ENCODE peak calls at places on chromosomes 16 and 17, in seven cellular contexts. C is fibroblast of mammary gland, M is OCI-LY7, J is tibial artery, A is AG09319, W is cardiac fibroblast, K is AG10803. O is an unnamed sample.

GRCh38 chr17:80882926-80883685 is 108.5 kb upstream of the CHMP6 start:
- DNase-seq in C (no peak), M (no peak), J (no peak), A (no peak), W (no peak), K (no peak), O (no peak)

GRCh38 chr17:42536372-42537155 is 523 bp downstream of the NAGLU start:
- DNase-seq in C (peak; percentile 75), M (peak; percentile 84), J (peak; percentile 83), A (no peak), W (peak; percentile 84), K (peak; percentile 84), O (peak; percentile 64)

GRCh38 chr16:14302399-14303181 is 231.5 kb downstream of the MRTFB start:
- DNase-seq in C (no peak), M (peak; percentile 57), J (no peak), A (no peak), W (no peak), K (no peak), O (no peak)

GRCh38 chr17:55038291-55038690 is 69.7 kb downstream of the STXBP4 start:
- DNase-seq in C (no peak), M (no peak), J (no peak), A (no peak), W (peak; percentile 2), K (no peak), O (peak; percentile 1)

GRCh38 chr16:81136331-81137011 is 40.3 kb upstream of the GCSH start:
- DNase-seq in C (no peak), M (no peak), J (no peak), A (no peak), W (peak; percentile 15), K (no peak), O (no peak)

GRCh38 chr17:78924481-78925151 is 571 bp downstream of the TIMP2 start:
- DNase-seq in C (no peak), M (no peak), J (no peak), A (no peak), W (no peak), K (peak; percentile 59), O (peak; percentile 15)

GRCh38 chr17:78535285-78536197 is 41.7 kb downstream of the DNAH17 start:
- DNase-seq in C (no peak), M (no peak), J (no peak), A (no peak), W (no peak), K (no peak), O (no peak)

GRCh38 chr17:72969293-72969692 is 123.2 kb downstream of the SLC39A11 start:
- DNase-seq in C (no peak), M (no peak), J (no peak), A (no peak), W (no peak), K (no peak), O (no peak)

GRCh38 chr17:18322522-18322921 is 7.4 kb downstream of the SMCR8 start:
- DNase-seq in C (no peak), M (no peak), J (no peak), A (no peak), W (no peak), K (no peak), O (no peak)

GRCh38 chr16:85514295-85514600 is 98.9 kb upstream of the GSE1 start:
- DNase-seq in C (no peak), M (no peak), J (no peak), A (no peak), W (no peak), K (no peak), O (no peak)

GRCh38 chr16:30095166-30096078 is 591 bp downstream of the YPEL3 start:
- DNase-seq in C (no peak), M (no peak), J (no peak), A (no peak), W (no peak), K (no peak), O (no peak)

GRCh38 chr17:72572604-72573491 is 452.0 kb downstream of the SOX9 start:
- DNase-seq in C (peak; percentile 81), M (no peak), J (no peak), A (no peak), W (peak; percentile 39), K (peak; percentile 29), O (no peak)

GRCh38 chr16:76389126-76389525 is 111.9 kb downstream of the CNTNAP4 start:
- DNase-seq in C (peak; percentile 61), M (no peak), J (no peak), A (no peak), W (peak; percentile 15), K (no peak), O (no peak)

GRCh38 chr17:13786000-13786598 is 184.4 kb upstream of the HS3ST3A1 start:
- DNase-seq in C (peak; percentile 77), M (no peak), J (no peak), A (peak; percentile 18), W (peak; percentile 17), K (peak; percentile 50), O (peak; percentile 47)

GRCh38 chr16:52456368-52456767 is 90.6 kb downstream of the TOX3 start:
- DNase-seq in C (no peak), M (no peak), J (no peak), A (no peak), W (no peak), K (no peak), O (no peak)

GRCh38 chr16:27723711-27724490 is 174.0 kb downstream of the KATNIP start:
- DNase-seq in C (no peak), M (no peak), J (no peak), A (no peak), W (no peak), K (no peak), O (no peak)

GRCh38 chr16:71293921-71294320 is 4.7 kb upstream of the CMTR2 start:
- DNase-seq in C (no peak), M (no peak), J (no peak), A (no peak), W (peak; percentile 16), K (no peak), O (no peak)

GRCh38 chr17:63999680-64000531 is 1.8 kb downstream of the PRR29 start:
- DNase-seq in C (no peak), M (no peak), J (no peak), A (no peak), W (no peak), K (no peak), O (no peak)

GRCh38 chr17:58328195-58329034 is at the start of gene TSPOAP1:
- DNase-seq in C (no peak), M (peak; percentile 89), J (no peak), A (no peak), W (no peak), K (no peak), O (no peak)

GRCh38 chr16:56279132-56279531 is 87.8 kb downstream of the GNAO1 start:
- DNase-seq in C (no peak), M (no peak), J (no peak), A (no peak), W (no peak), K (no peak), O (no peak)

DNA sequence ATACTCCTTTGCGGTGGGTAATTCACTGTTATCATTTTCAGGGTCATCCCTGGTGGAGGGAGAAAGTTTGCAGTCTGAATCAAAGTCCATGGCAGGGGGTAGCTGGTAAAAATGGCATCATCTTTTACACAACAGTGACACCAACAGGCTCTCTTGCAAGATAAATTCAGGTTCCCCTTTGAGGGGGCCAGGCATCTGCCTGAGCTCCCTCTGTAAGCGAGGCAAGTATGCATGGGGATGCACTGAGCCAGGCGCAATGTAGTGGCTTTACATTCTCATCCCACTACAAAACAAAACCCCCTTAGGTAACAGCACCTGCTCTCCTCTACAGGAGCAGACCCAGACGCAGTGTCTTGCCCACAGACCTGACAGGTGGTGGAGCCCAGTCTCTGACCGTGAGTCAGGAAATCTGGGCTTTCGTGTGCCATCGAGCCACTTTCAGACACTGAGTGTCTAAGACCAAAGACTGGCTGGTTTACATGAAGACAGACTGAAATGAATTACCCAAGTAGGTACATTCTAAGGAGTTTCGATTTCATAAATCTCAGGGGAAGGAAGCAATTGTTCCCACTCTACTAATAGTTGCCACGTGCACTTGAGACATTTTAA is 17.7 kb downstream of the LITAFD start:
- DNase-seq in C (no peak), M (no peak), J (no peak), A (no peak), W (no peak), K (no peak), O (no peak)
- TF ChIP-seq CTCF in C (no peak), M (peak; percentile 36), J (no peak), A (no peak), W (no peak), K (no peak), O (no peak)

GRCh38 chr16:23710504-23710903 is 2.5 kb downstream of the ERN2 start:
- DNase-seq in C (no peak), M (no peak), J (no peak), A (no peak), W (no peak), K (no peak), O (no peak)

GRCh38 chr16:23711785-23712184 is 1.2 kb downstream of the ERN2 start:
- DNase-seq in C (no peak), M (no peak), J (no peak), A (no peak), W (no peak), K (no peak), O (no peak)

GRCh38 chr16:23712976-23713375 is at the start of gene ERN2:
- DNase-seq in C (no peak), M (no peak), J (no peak), A (no peak), W (no peak), K (no peak), O (no peak)

GRCh38 chr16:23709536-23709935 is 3.5 kb downstream of the ERN2 start:
- DNase-seq in C (no peak), M (no peak), J (no peak), A (no peak), W (no peak), K (no peak), O (no peak)

DNA sequence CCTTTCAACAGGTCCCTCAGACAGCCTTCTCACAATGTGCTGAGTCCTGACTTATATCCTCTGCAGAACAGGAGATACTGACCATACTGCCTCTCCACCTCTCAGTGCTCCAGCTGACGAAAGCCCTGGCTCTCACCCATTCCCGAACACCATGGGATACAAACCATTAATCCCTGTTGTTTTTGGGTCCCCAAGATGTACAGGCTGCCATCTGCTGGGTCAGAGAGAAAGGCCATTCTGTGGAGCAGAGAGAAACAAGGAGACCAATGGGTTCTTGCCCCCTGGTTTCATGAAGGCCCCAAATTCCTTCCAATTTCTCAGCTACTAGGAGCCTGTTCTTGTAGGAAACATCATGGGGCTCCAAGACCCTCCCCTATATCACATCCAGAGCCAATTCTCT is 3.0 kb downstream of the ERN2 start:
- DNase-seq in C (no peak), M (no peak), J (no peak), A (no peak), W (no peak), K (no peak), O (no peak)
- TF ChIP-seq CTCF in C (no peak), M (no peak), J (no peak), A (no peak), W (no peak), K (no peak), O (no peak)

GRCh38 chr17:74072340-74072739 is 131.1 kb upstream of the RPL38 start:
- DNase-seq in C (no peak), M (no peak), J (no peak), A (no peak), W (no peak), K (no peak), O (no peak)

GRCh38 chr17:74071280-74071679 is 132.2 kb upstream of the RPL38 start:
- DNase-seq in C (no peak), M (no peak), J (no peak), A (no peak), W (no peak), K (no peak), O (no peak)

GRCh38 chr17:74070374-74070773 is 133.1 kb upstream of the RPL38 start:
- DNase-seq in C (no peak), M (no peak), J (no peak), A (no peak), W (no peak), K (no peak), O (no peak)
- TF ChIP-seq CTCF in C (no peak), M (peak; percentile 25), J (no peak), A (no peak), W (no peak), K (no peak), O (no peak)

GRCh38 chr17:56231693-56232092 is 78.4 kb downstream of the ANKFN1 start:
- DNase-seq in C (peak; percentile 16), M (no peak), J (no peak), A (no peak), W (no peak), K (no peak), O (no peak)
- TF ChIP-seq CTCF in C (peak; percentile 26), M (no peak), J (no peak), A (no peak), W (no peak), K (peak; percentile 17), O (peak; percentile 47)

O was measured in HFFc6.